ENCODE peak calls at places on chromosomes 13 and 19, in nine cellular contexts. Q is breast epithelium, N is IMR-90, J is body of pancreas, R is gastrocnemius medialis, P is esophagus squamous epithelium, I is H1, M is ovary, L is heart left ventricle. D is an unnamed sample.

GRCh38 chr13:106533940-106534843 is 1.3 kb downstream of the EFNB2 start:
- DNase-seq in N (peak; percentile 63), L (peak; percentile 33), P (no peak), J (peak; percentile 23), I (peak; percentile 72), M (peak; percentile 58), Q (no peak), R (peak; percentile 5), D (peak; percentile 54)

GRCh38 chr13:110716235-110716505 is 2.7 kb downstream of the ING1 start:
- DNase-seq in M (no peak), R (peak; percentile 58), L (no peak), I (no peak), Q (no peak), P (no peak), N (no peak), J (peak; percentile 62), D (peak; percentile 42)

GRCh38 chr19:39351537-39352037 is 9.4 kb downstream of the SAMD4B start:
- DNase-seq in N (peak; percentile 28), P (no peak), I (no peak), Q (no peak), M (no peak), J (no peak), L (no peak), R (no peak), D (no peak)

GRCh38 chr19:3817761-3818160 is 31.6 kb upstream of the MATK start:
- DNase-seq in I (no peak), Q (no peak), R (no peak), M (no peak), J (no peak), P (no peak), L (no peak), N (no peak), D (no peak)

GRCh38 chr13:27290715-27291114 is 20.1 kb downstream of the RASL11A start:
- DNase-seq in J (no peak), N (no peak), R (no peak), L (no peak), M (no peak), I (no peak), P (no peak), Q (no peak), D (no peak)

GRCh38 chr13:40664100-40665060 is 2.1 kb downstream of the FOXO1 start:
- DNase-seq in I (peak; percentile 59), M (peak; percentile 75), N (no peak), R (peak; percentile 77), P (no peak), L (peak; percentile 87), J (peak; percentile 79), Q (peak; percentile 66), D (peak; percentile 96)

GRCh38 chr13:77429320-77430142 is 102.6 kb upstream of the MYCBP2 start:
- DNase-seq in I (no peak), J (no peak), P (no peak), R (no peak), L (no peak), M (no peak), N (no peak), Q (no peak), D (no peak)

GRCh38 chr13:113822266-113822665 is 41.6 kb downstream of the GAS6 start:
- DNase-seq in M (no peak), I (no peak), R (no peak), Q (no peak), J (no peak), L (no peak), P (no peak), N (no peak), D (peak; percentile 75)

GRCh38 chr19:32650671-32651070 is 24.3 kb downstream of the ANKRD27 start:
- DNase-seq in M (no peak), R (peak; percentile 65), J (no peak), Q (no peak), P (no peak), L (no peak), N (no peak), I (no peak), D (no peak)

GRCh38 chr13:107375701-107376350 is 807.9 kb upstream of the ARGLU1 start:
- DNase-seq in Q (no peak), M (no peak), L (no peak), J (no peak), I (no peak), P (no peak), R (no peak), N (no peak), D (no peak)

GRCh38 chr13:97000295-97000925 is 6.1 kb upstream of the OXGR1 start:
- DNase-seq in N (peak; percentile 19), I (no peak), M (no peak), L (no peak), J (no peak), R (no peak), Q (no peak), P (no peak), D (no peak)

GRCh38 chr19:40154121-40154680 is 37.0 kb upstream of the MAP3K10 start:
- DNase-seq in N (no peak), L (no peak), P (no peak), Q (no peak), M (no peak), R (no peak), J (no peak), I (no peak), D (no peak)

GRCh38 chr19:14318873-14319272 is 62.4 kb upstream of the ADGRE5 start:
- DNase-seq in L (peak; percentile 24), J (no peak), I (peak; percentile 80), R (no peak), P (no peak), N (no peak), M (no peak), Q (no peak), D (peak; percentile 24)

GRCh38 chr19:15222738-15223648 is 9.3 kb downstream of the EPHX3 start:
- DNase-seq in L (peak; percentile 94), J (peak; percentile 80), I (peak; percentile 92), M (peak; percentile 94), R (peak; percentile 75), Q (peak; percentile 78), N (peak; percentile 95), P (no peak), D (peak; percentile 91)

GRCh38 chr13:51585696-51586095 is 1.4 kb downstream of the WDFY2 start:
- DNase-seq in L (no peak), I (no peak), R (no peak), J (no peak), Q (no peak), P (no peak), M (no peak), N (peak; percentile 62), D (no peak)

GRCh38 chr13:95185851-95186250 is 115.4 kb downstream of the ABCC4 start:
- DNase-seq in N (no peak), M (no peak), P (no peak), R (no peak), L (no peak), I (no peak), Q (no peak), J (no peak), D (no peak)

GRCh38 chr19:5369962-5370367 is 29.4 kb upstream of the PTPRS start:
- DNase-seq in L (no peak), Q (no peak), M (no peak), R (no peak), N (no peak), I (peak; percentile 97), J (peak; percentile 62), P (no peak), D (peak; percentile 34)
- TF ChIP-seq CTCF in L (peak; percentile 34), Q (no peak), M (no peak), R (no peak), N (peak; percentile 52), I (peak; percentile 79), J (peak; percentile 47), P (peak; percentile 58), D (peak; percentile 34)

DNA sequence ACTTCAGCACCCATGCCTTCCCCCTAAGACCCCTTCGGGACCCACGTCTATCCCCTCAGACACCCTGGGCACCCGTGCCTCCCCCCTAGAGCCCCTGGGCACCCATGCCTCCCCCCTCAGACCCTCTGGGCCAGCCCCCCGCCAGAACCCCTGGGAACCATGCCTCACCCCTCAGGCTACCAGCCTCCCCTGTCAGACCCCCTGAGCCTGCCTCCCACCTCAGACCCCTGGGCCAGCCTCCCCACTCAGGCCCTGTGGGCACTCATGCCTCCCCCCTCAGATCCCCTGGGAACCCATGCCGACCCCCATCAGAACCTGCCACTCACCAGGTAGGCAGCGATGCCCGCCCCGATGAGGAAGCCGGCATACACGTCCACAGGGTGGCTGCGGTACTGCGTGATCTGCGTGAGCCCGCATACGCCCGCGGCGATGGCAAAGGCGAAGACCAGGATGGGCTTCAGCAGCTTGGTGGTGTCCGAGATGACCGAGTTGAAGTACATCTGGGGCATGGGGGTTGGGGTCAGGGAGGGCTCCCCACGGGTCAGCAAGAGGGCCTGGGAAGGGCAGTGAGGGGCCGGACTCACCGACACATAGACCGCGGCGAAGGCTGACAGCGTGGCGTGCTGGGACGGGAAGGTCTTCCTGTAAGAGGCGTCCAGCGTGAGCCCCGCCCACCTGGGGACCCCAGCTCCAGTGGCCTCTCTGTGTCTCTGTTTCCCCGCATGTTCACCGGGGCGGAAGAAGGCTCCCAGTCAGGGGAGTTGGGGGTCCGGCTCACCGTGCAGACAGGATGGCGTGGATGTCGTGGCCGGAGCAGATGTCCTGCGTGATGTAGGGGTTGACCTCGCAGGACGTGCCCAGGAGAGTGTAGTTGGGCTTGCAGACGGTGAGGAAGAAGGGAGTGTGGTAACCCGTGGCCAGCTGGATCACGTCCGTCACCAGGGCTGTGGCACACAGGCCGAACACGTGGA is 7.4 kb downstream of the PLPPR3 start:
- DNase-seq in N (no peak), J (no peak), I (no peak), L (peak; percentile 19), P (no peak), R (no peak), M (no peak), Q (no peak), D (peak; percentile 86)
- TF ChIP-seq POLR2A in N (no peak), J (no peak), I (no peak), L (no peak), P (no peak), R (no peak), M (no peak), Q (no peak), D (no peak)

DNA sequence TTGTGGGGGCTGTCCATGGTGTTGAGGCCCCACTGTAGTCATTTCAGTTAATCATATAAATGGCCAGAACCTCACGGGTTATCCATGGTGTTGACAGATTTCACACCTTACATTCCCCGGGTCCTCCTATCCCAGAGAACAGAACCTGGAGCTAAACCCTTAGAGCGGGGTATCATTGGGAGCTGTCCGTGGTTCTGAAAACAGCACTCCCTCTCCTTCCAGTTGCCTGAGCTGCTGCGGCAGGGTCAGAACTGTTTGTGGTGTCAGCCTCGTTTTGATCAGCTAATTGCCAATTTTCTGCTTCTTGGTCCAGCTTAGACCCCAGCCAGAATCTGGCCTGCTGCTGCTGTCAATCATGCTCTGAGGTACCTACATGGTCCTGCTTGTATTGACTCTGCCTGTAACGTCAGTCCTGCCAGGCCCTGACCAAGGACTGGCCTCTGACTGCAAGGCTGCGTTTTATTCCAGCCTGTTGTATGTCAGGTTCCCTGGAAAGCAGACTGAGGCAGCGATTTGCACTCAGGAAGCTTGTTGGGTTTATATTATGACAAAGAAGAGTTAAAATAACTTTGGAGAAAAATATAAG is 55.8 kb upstream of the KCTD15 start:
- DNase-seq in I (peak; percentile 84), N (peak; percentile 38), J (peak; percentile 31), R (no peak), L (no peak), P (no peak), M (no peak), Q (no peak), D (no peak)
- H3K27me3 ChIP-seq in I (no peaks in the 10 kb centered on the region), N (no peaks in the 10 kb centered on the region), J (no peaks in the 10 kb centered on the region), R (no peaks in the 10 kb centered on the region), L (no peaks in the 10 kb centered on the region), P (peaks cover 36% of the 10 kb centered on the region), M (no peaks in the 10 kb centered on the region), Q (peaks cover 45% of the 10 kb centered on the region), D (no peaks in the 10 kb centered on the region)

DNA sequence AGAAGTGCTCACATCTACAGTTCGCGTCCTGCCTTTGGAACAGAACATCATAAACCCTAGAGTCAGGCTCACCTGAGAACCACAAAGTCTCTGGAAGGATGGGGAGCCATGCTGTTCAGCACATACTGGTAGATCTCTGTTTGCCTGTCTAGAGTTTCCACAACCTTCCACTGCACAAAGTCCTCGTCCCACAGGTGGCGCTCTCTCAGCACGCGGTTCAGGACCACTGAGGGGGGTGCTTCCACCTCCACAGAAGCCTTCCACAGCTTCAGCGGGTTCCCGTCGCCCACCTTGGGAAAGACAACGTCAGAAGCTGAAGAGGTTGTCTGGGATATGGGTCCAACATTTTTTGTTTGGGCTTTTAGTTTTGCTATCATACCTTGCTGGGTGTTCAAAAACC is 93.6 kb downstream of the KL start:
- DNase-seq in Q (no peak), R (no peak), M (no peak), J (no peak), N (no peak), P (no peak), L (no peak), I (peak; percentile 76), D (no peak)
- TF ChIP-seq CTCF in Q (no peak), R (no peak), M (no peak), J (no peak), N (peak; percentile 25), P (no peak), L (peak; percentile 10), I (peak; percentile 65), D (no peak)